ENCODE peak calls at places on chromosomes 16 and 17, in five cellular contexts. A is fibroblast of lung; J is CD8-positive, alpha-beta T cell; K is Caco-2; I is BJ. Q is an unnamed sample. For H3K27me3 and H3K36me3, the result is how much of the 10 kb centered on the place peaks cover.

GRCh38 chr16:12336158-12336557 is 359.6 kb downstream of the SNX29 start:
- DNase-seq in A (no peak), J (no peak), K (no peak), I (no peak), Q (no peak)

GRCh38 chr16:65229191-65229662 is 107.4 kb upstream of the CDH11 start:
- DNase-seq in A (no peak), J (no peak), K (no peak), I (peak), Q (no peak)

GRCh38 chr17:17580662-17581470 is 10.6 kb downstream of the PEMT start:
- DNase-seq in A (peak), J (no peak), K (no peak), I (no peak), Q (no peak)

GRCh38 chr16:85286970-85287814 is 174.9 kb upstream of the CIBAR2 start:
- DNase-seq in A (peak), J (no peak), K (no peak), I (no peak), Q (no peak)

GRCh38 chr16:69494993-69495392 is 70.6 kb downstream of the CYB5B start:
- DNase-seq in A (peak), J (no peak), K (peak), I (no peak), Q (no peak)

GRCh38 chr16:17471745-17472075 is 950 bp upstream of the XYLT1 start:
- DNase-seq in A (peak), J (no peak), K (no peak), I (peak), Q (no peak)

GRCh38 chr17:29645516-29646051 is 22.9 kb upstream of the CORO6 start:
- DNase-seq in A (peak), J (no peak), K (no peak), I (peak), Q (no peak)

GRCh38 chr17:73492125-73492801 is 152.0 kb downstream of the SDK2 start:
- DNase-seq in A (no peak), J (no peak), K (no peak), I (no peak), Q (no peak)

GRCh38 chr16:50444546-50444945 is 75.8 kb upstream of the BRD7 start:
- DNase-seq in A (no peak), J (no peak), K (no peak), I (no peak), Q (no peak)

GRCh38 chr16:54422159-54422558 is 135.6 kb upstream of the IRX3 start:
- DNase-seq in A (no peak), J (no peak), K (no peak), I (no peak), Q (no peak)

GRCh38 chr17:37065486-37066321 is 117.0 kb downstream of the AATF start:
- DNase-seq in A (no peak), J (no peak), K (peak), I (no peak), Q (no peak)

GRCh38 chr17:58615768-58616659 is 75.8 kb downstream of the TEX14 start:
- DNase-seq in A (no peak), J (no peak), K (no peak), I (no peak), Q (no peak)

GRCh38 chr16:89000207-89000959 is 23.4 kb upstream of the CBFA2T3 start:
- DNase-seq in A (no peak), J (no peak), K (no peak), I (no peak), Q (no peak)

GRCh38 chr17:5555254-5555653 is 29.1 kb downstream of the NLRP1 start:
- DNase-seq in A (peak), J (no peak), K (no peak), I (peak), Q (peak)

DNA sequence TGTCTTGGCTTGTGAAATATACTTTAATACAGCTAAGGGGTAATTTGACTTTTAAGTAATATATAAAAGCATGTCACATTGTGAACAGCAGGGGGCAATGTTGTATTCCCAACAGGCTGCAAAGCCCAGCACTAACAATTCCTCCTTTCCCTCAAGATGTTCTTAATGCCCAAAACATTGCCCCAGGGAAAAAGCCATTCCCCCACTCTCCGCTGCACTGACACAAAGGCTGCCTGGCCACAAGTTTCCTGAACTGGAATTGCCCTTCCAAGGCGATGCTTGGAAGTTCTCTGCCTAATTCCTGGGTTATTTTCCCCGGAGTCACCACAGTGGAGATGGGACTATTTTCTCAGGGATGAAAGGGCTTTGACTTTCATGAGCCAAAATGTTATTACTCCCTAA is 27.2 kb downstream of the CLEC16A start:
- DNase-seq in A (peak), J (no peak), K (peak), I (peak), Q (no peak)
- H3K27me3 ChIP-seq in A (under half), J (under half), K (under half), I (under half), Q (under half)

GRCh38 chr17:70906808-70907207 is 737.5 kb downstream of the KCNJ2 start:
- DNase-seq in A (peak), J (no peak), K (no peak), I (no peak), Q (peak)
- TF ChIP-seq CTCF in A (no peak), J (no peak), K (no peak), I (no peak), Q (no peak)

GRCh38 chr16:8645831-8646230 is 24.3 kb downstream of the METTL22 start:
- DNase-seq in A (no peak), J (no peak), K (no peak), I (no peak), Q (no peak)
- H3K36me3 ChIP-seq in A (under half), J (half or more), K (under half), I (under half), Q (under half)

DNA sequence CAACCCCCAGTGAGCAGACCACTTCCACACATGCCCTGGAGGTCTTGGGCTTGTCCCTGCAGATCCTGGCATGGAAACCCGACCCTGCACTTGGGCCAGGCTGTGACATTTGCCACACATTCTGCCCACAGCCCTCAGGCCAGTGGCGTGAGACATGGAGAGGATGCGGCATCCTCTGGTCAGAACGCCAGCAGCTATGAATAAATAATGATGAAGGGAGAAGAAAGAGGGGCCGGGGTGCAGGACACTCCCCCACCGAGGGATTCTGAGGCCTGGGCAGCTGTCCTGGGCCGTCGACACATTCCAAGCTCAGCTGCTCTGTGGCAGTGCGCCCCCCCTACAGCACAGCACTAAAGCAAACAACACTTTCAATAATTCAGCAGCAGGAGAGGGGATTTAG is 148.8 kb downstream of the ENGASE start:
- DNase-seq in A (no peak), J (no peak), K (no peak), I (no peak), Q (no peak)
- H3K27me3 ChIP-seq in A (under half), J (under half), K (under half), I (under half), Q (half or more)

Q was measured in kidney epithelial cell.